ENCODE peak calls at places on chromosomes 6 and 20, in five cellular contexts. One of them, this sample, is unnamed.

GRCh38 chr6:116210750-116211425 is 43.0 kb downstream of the TSPYL4 start:
- DNase-seq in astrocyte: peak; percentile 79
- DNase-seq in NCI-H1436: no peak
- DNase-seq in NCI-H2107: no peak
- DNase-seq in ecto neural progenitor cell: no peak
- DNase-seq in this sample: peak; percentile 69

GRCh38 chr6:37426945-37427510 is 6.0 kb upstream of the CMTR1 start:
- DNase-seq in astrocyte: no peak
- DNase-seq in NCI-H1436: no peak
- DNase-seq in NCI-H2107: no peak
- DNase-seq in ecto neural progenitor cell: no peak
- DNase-seq in this sample: no peak

GRCh38 chr6:13769655-13770053 is 44.7 kb downstream of the MCUR1 start:
- DNase-seq in astrocyte: no peak
- DNase-seq in NCI-H1436: no peak
- DNase-seq in NCI-H2107: no peak
- DNase-seq in ecto neural progenitor cell: no peak
- DNase-seq in this sample: no peak

GRCh38 chr6:105015482-105015881 is 58.6 kb downstream of the LIN28B start:
- DNase-seq in astrocyte: peak; percentile 79
- DNase-seq in NCI-H1436: no peak
- DNase-seq in NCI-H2107: no peak
- DNase-seq in ecto neural progenitor cell: no peak
- DNase-seq in this sample: no peak

GRCh38 chr20:31713312-31714049 is 9.2 kb downstream of the BCL2L1 start:
- DNase-seq in astrocyte: peak; percentile 87
- DNase-seq in NCI-H1436: no peak
- DNase-seq in NCI-H2107: no peak
- DNase-seq in ecto neural progenitor cell: no peak
- DNase-seq in this sample: peak; percentile 86

GRCh38 chr20:55375920-55376319 is 629.4 kb downstream of the CBLN4 start:
- DNase-seq in astrocyte: no peak
- DNase-seq in NCI-H1436: no peak
- DNase-seq in NCI-H2107: no peak
- DNase-seq in ecto neural progenitor cell: no peak
- DNase-seq in this sample: peak; percentile 76

GRCh38 chr6:7058250-7058923 is 49.4 kb upstream of the RREB1 start:
- DNase-seq in astrocyte: peak; percentile 99
- DNase-seq in NCI-H1436: no peak
- DNase-seq in NCI-H2107: no peak
- DNase-seq in ecto neural progenitor cell: no peak
- DNase-seq in this sample: peak; percentile 94

GRCh38 chr20:63705232-63706026 is 2.3 kb downstream of the ARFRP1 start:
- DNase-seq in astrocyte: no peak
- DNase-seq in NCI-H1436: no peak
- DNase-seq in NCI-H2107: no peak
- DNase-seq in ecto neural progenitor cell: no peak
- DNase-seq in this sample: no peak

GRCh38 chr20:19449051-19449450 is 236.6 kb downstream of the SLC24A3 start:
- DNase-seq in astrocyte: no peak
- DNase-seq in NCI-H1436: no peak
- DNase-seq in NCI-H2107: no peak
- DNase-seq in ecto neural progenitor cell: no peak
- DNase-seq in this sample: peak; percentile 50

GRCh38 chr20:5486377-5487054 is 169.8 kb upstream of the PROKR2 start:
- DNase-seq in astrocyte: no peak
- DNase-seq in NCI-H1436: no peak
- DNase-seq in NCI-H2107: no peak
- DNase-seq in ecto neural progenitor cell: no peak
- DNase-seq in this sample: no peak

GRCh38 chr6:164035912-164036485 is 621.5 kb downstream of the QKI start:
- DNase-seq in astrocyte: no peak
- DNase-seq in NCI-H1436: peak; percentile 89
- DNase-seq in NCI-H2107: no peak
- DNase-seq in ecto neural progenitor cell: no peak
- DNase-seq in this sample: peak; percentile 84

GRCh38 chr6:41965429-41966213 is 24.0 kb upstream of the CCND3 start:
- DNase-seq in astrocyte: peak; percentile 11
- DNase-seq in NCI-H1436: no peak
- DNase-seq in NCI-H2107: no peak
- DNase-seq in ecto neural progenitor cell: peak; percentile 80
- DNase-seq in this sample: peak; percentile 94

GRCh38 chr6:25413506-25413905 is 134.3 kb downstream of the CARMIL1 start:
- DNase-seq in astrocyte: peak; percentile 43
- DNase-seq in NCI-H1436: no peak
- DNase-seq in NCI-H2107: no peak
- DNase-seq in ecto neural progenitor cell: no peak
- DNase-seq in this sample: no peak

GRCh38 chr6:108565091-108565766 is 4.5 kb downstream of the FOXO3 start:
- DNase-seq in astrocyte: no peak
- DNase-seq in NCI-H1436: no peak
- DNase-seq in NCI-H2107: no peak
- DNase-seq in ecto neural progenitor cell: no peak
- DNase-seq in this sample: no peak

GRCh38 chr6:11288065-11288464 is 55.6 kb upstream of the NEDD9 start:
- DNase-seq in astrocyte: no peak
- DNase-seq in NCI-H1436: no peak
- DNase-seq in NCI-H2107: no peak
- DNase-seq in ecto neural progenitor cell: no peak
- DNase-seq in this sample: no peak

GRCh38 chr6:36349240-36349639 is 12.6 kb upstream of the BNIP5 start:
- DNase-seq in astrocyte: no peak
- DNase-seq in NCI-H1436: peak; percentile 86
- DNase-seq in NCI-H2107: peak; percentile 50
- DNase-seq in ecto neural progenitor cell: no peak
- DNase-seq in this sample: no peak

GRCh38 chr20:39878809-39879208 is 810.2 kb downstream of the MAFB start:
- DNase-seq in astrocyte: peak; percentile 47
- DNase-seq in NCI-H1436: no peak
- DNase-seq in NCI-H2107: no peak
- DNase-seq in ecto neural progenitor cell: no peak
- DNase-seq in this sample: no peak

GRCh38 chr6:157885876-157886275 is 62.8 kb downstream of the SNX9 start:
- DNase-seq in astrocyte: no peak
- DNase-seq in NCI-H1436: no peak
- DNase-seq in NCI-H2107: no peak
- DNase-seq in ecto neural progenitor cell: no peak
- DNase-seq in this sample: no peak

GRCh38 chr6:149132336-149132735 is 185.2 kb upstream of the TAB2 start:
- DNase-seq in astrocyte: no peak
- DNase-seq in NCI-H1436: no peak
- DNase-seq in NCI-H2107: no peak
- DNase-seq in ecto neural progenitor cell: no peak
- DNase-seq in this sample: no peak

GRCh38 chr6:107315116-107315515 is 144.2 kb downstream of the PDSS2 start:
- DNase-seq in astrocyte: no peak
- DNase-seq in NCI-H1436: no peak
- DNase-seq in NCI-H2107: no peak
- DNase-seq in ecto neural progenitor cell: no peak
- DNase-seq in this sample: no peak

GRCh38 chr20:33262658-33263065 is 20.4 kb upstream of the BPIFB1 start:
- DNase-seq in astrocyte: peak; percentile 30
- DNase-seq in NCI-H1436: peak; percentile 17
- DNase-seq in NCI-H2107: no peak
- DNase-seq in ecto neural progenitor cell: peak; percentile 68
- DNase-seq in this sample: peak; percentile 82

GRCh38 chr6:143545165-143545564 is 33.6 kb upstream of the FUCA2 start:
- DNase-seq in astrocyte: no peak
- DNase-seq in NCI-H1436: no peak
- DNase-seq in NCI-H2107: no peak
- DNase-seq in ecto neural progenitor cell: no peak
- DNase-seq in this sample: no peak

GRCh38 chr6:89734526-89734925 is 85.1 kb downstream of the MDN1 start:
- DNase-seq in astrocyte: peak; percentile 10
- DNase-seq in NCI-H1436: no peak
- DNase-seq in NCI-H2107: no peak
- DNase-seq in ecto neural progenitor cell: no peak
- DNase-seq in this sample: peak; percentile 58

GRCh38 chr6:41638801-41639555 is 710 bp downstream of the MDFI start:
- DNase-seq in astrocyte: peak; percentile 61
- DNase-seq in NCI-H1436: no peak
- DNase-seq in NCI-H2107: no peak
- DNase-seq in ecto neural progenitor cell: peak; percentile 75
- DNase-seq in this sample: peak; percentile 79

GRCh38 chr6:53523511-53524454 is 21.1 kb downstream of the GCLC start:
- DNase-seq in astrocyte: no peak
- DNase-seq in NCI-H1436: no peak
- DNase-seq in NCI-H2107: no peak
- DNase-seq in ecto neural progenitor cell: no peak
- DNase-seq in this sample: no peak

GRCh38 chr6:44730771-44731391 is 343.4 kb downstream of the CDC5L start:
- DNase-seq in astrocyte: peak; percentile 79
- DNase-seq in NCI-H1436: no peak
- DNase-seq in NCI-H2107: no peak
- DNase-seq in ecto neural progenitor cell: peak; percentile 36
- DNase-seq in this sample: peak; percentile 94

GRCh38 chr6:83976037-83976755 is 57.4 kb upstream of the MRAP2 start:
- DNase-seq in astrocyte: no peak
- DNase-seq in NCI-H1436: no peak
- DNase-seq in NCI-H2107: no peak
- DNase-seq in ecto neural progenitor cell: no peak
- DNase-seq in this sample: no peak

GRCh38 chr6:145886228-145886956 is 71.8 kb upstream of the FBXO30 start:
- DNase-seq in astrocyte: peak; percentile 65
- DNase-seq in NCI-H1436: no peak
- DNase-seq in NCI-H2107: no peak
- DNase-seq in ecto neural progenitor cell: no peak
- DNase-seq in this sample: no peak

GRCh38 chr6:127058936-127059335 is 59.5 kb upstream of the RSPO3 start:
- DNase-seq in astrocyte: no peak
- DNase-seq in NCI-H1436: no peak
- DNase-seq in NCI-H2107: no peak
- DNase-seq in ecto neural progenitor cell: no peak
- DNase-seq in this sample: no peak

GRCh38 chr20:17438436-17439039 is 92.6 kb downstream of the BFSP1 start:
- DNase-seq in astrocyte: no peak
- DNase-seq in NCI-H1436: no peak
- DNase-seq in NCI-H2107: no peak
- DNase-seq in ecto neural progenitor cell: no peak
- DNase-seq in this sample: no peak

GRCh38 chr20:58154106-58154505 is 74.3 kb downstream of the ANKRD60 start:
- DNase-seq in astrocyte: no peak
- DNase-seq in NCI-H1436: no peak
- DNase-seq in NCI-H2107: no peak
- DNase-seq in ecto neural progenitor cell: no peak
- DNase-seq in this sample: no peak

GRCh38 chr20:8147476-8147875 is 15.4 kb downstream of the PLCB1 start:
- DNase-seq in astrocyte: no peak
- DNase-seq in NCI-H1436: no peak
- DNase-seq in NCI-H2107: no peak
- DNase-seq in ecto neural progenitor cell: no peak
- DNase-seq in this sample: no peak

GRCh38 chr20:48627737-48628128 is 200.1 kb downstream of the PREX1 start:
- DNase-seq in astrocyte: no peak
- DNase-seq in NCI-H1436: no peak
- DNase-seq in NCI-H2107: no peak
- DNase-seq in ecto neural progenitor cell: no peak
- DNase-seq in this sample: no peak

GRCh38 chr6:81562169-81562568 is 190.3 kb downstream of the TENT5A start:
- DNase-seq in astrocyte: peak; percentile 89
- DNase-seq in NCI-H1436: no peak
- DNase-seq in NCI-H2107: no peak
- DNase-seq in ecto neural progenitor cell: no peak
- DNase-seq in this sample: no peak

This sample was measured in islet precursor cell.